ENCODE peak calls at places on chromosomes 11 and 22, in five cellular contexts. Y is neural progenitor cell, K is HCT116, H is A549, C is IMR-90. A is an unnamed sample.

GRCh38 chr11:60767388-60767811 is 10.7 kb downstream of the MS4A15 start:
- DNase-seq in K (peak), Y (peak), H (peak), C (no peak), A (no peak)

GRCh38 chr11:6932150-6932549 is 5.9 kb downstream of the ZNF215 start:
- DNase-seq in Y (no peak), K (no peak), C (no peak), H (no peak), A (no peak)

GRCh38 chr11:83713701-83714100 is 427.5 kb upstream of the CCDC90B start:
- DNase-seq in H (no peak), C (peak), Y (no peak), K (no peak), A (no peak)

GRCh38 chr22:37608477-37609239 is at the start of gene GGA1:
- DNase-seq in K (peak), C (peak), H (peak), Y (peak), A (peak)

GRCh38 chr11:82944198-82944597 is 42.7 kb downstream of the DDIAS start:
- DNase-seq in H (no peak), K (no peak), C (no peak), Y (peak), A (no peak)

GRCh38 chr11:104033134-104033533 is 3.3 kb upstream of the DDI1 start:
- DNase-seq in C (peak), K (no peak), H (peak), Y (no peak), A (no peak)

GRCh38 chr11:102446606-102447005 is 6.0 kb downstream of the TMEM123 start:
- DNase-seq in C (peak), K (no peak), H (peak), Y (no peak), A (no peak)

GRCh38 chr11:45035440-45035839 is 84.8 kb upstream of the TP53I11 start:
- DNase-seq in K (no peak), Y (no peak), H (no peak), C (no peak), A (no peak)

GRCh38 chr22:26401726-26402125 is 27.3 kb upstream of the ASPHD2 start:
- DNase-seq in C (no peak), Y (no peak), K (peak), H (no peak), A (no peak)

GRCh38 chr11:118672865-118673264 is 6.6 kb downstream of the TREH start:
- DNase-seq in H (no peak), C (no peak), K (no peak), Y (no peak), A (no peak)

GRCh38 chr11:65859812-65860277 is 388 bp upstream of the MUS81 start:
- DNase-seq in Y (peak), K (no peak), C (no peak), H (no peak), A (no peak)

GRCh38 chr11:70112017-70112434 is 33.9 kb downstream of the ANO1 start:
- DNase-seq in H (no peak), C (no peak), Y (no peak), K (no peak), A (no peak)

GRCh38 chr22:25160120-25160996 is 39.3 kb upstream of the CRYBB3 start:
- DNase-seq in H (no peak), Y (no peak), K (no peak), C (no peak), A (no peak)

GRCh38 chr11:88308576-88308975 is 29.0 kb downstream of the CTSC start:
- DNase-seq in C (no peak), H (no peak), Y (peak), K (no peak), A (no peak)

GRCh38 chr11:48055292-48056132 is 75.2 kb downstream of the PTPRJ start:
- DNase-seq in K (no peak), C (peak), H (no peak), Y (no peak), A (peak)

GRCh38 chr11:75014129-75014528 is 25.4 kb downstream of the NEU3 start:
- DNase-seq in Y (no peak), C (peak), H (no peak), K (no peak), A (no peak)

GRCh38 chr22:29801153-29801552 is 34.0 kb downstream of the UQCR10 start:
- DNase-seq in K (no peak), C (no peak), H (no peak), Y (peak), A (no peak)

GRCh38 chr11:76609736-76610370 is 60.7 kb downstream of the LRRC32 start:
- DNase-seq in Y (no peak), K (no peak), C (no peak), H (no peak), A (no peak)

GRCh38 chr22:38947321-38948112 is 9.9 kb upstream of the APOBEC3A start:
- DNase-seq in K (no peak), Y (peak), H (no peak), C (no peak), A (no peak)

GRCh38 chr11:96130061-96130460 is 206.2 kb upstream of the MTMR2 start:
- DNase-seq in Y (no peak), C (no peak), H (no peak), K (no peak), A (no peak)

GRCh38 chr11:64357904-64358535 is 942 bp upstream of the RPS6KA4 start:
- DNase-seq in Y (no peak), K (no peak), H (peak), C (no peak), A (peak)

GRCh38 chr22:20638143-20638870 is 130.9 kb downstream of the MED15 start:
- DNase-seq in H (no peak), K (no peak), C (no peak), Y (no peak), A (no peak)

GRCh38 chr11:1047576-1048156 is 11.1 kb upstream of the MUC6 start:
- DNase-seq in Y (no peak), C (no peak), K (no peak), H (no peak), A (no peak)

GRCh38 chr11:85414175-85414574 is 213.0 kb downstream of the DLG2 start:
- DNase-seq in H (no peak), K (no peak), Y (no peak), C (no peak), A (no peak)

GRCh38 chr22:41197046-41197807 is 7.9 kb upstream of the L3MBTL2 start:
- DNase-seq in K (no peak), H (peak), C (peak), Y (peak), A (peak)

GRCh38 chr11:61609970-61610347 is 29.1 kb upstream of the SYT7 start:
- DNase-seq in K (no peak), Y (peak), H (no peak), C (no peak), A (no peak)

GRCh38 chr11:24391165-24391564 is 105.7 kb upstream of the LUZP2 start:
- DNase-seq in Y (no peak), K (no peak), C (peak), H (no peak), A (no peak)

GRCh38 chr11:123061403-123062157 is at the start of gene HSPA8:
- DNase-seq in Y (peak), K (no peak), H (no peak), C (peak), A (peak)

GRCh38 chr22:29992341-29993275 is 87.7 kb upstream of the HORMAD2 start:
- DNase-seq in H (no peak), C (peak), K (no peak), Y (no peak), A (no peak)

GRCh38 chr22:19448739-19449421 is 1.4 kb upstream of the C22orf39 start:
- DNase-seq in C (no peak), Y (peak), K (no peak), H (no peak), A (no peak)

GRCh38 chr11:1873048-1873812 is 18.5 kb downstream of the PRR33 start:
- DNase-seq in C (peak), H (no peak), Y (peak), K (no peak), A (no peak)

GRCh38 chr11:16358726-16359125 is 2.4 kb upstream of the SOX6 start:
- DNase-seq in C (no peak), Y (no peak), H (no peak), K (no peak), A (no peak)
- H3K27ac ChIP-seq in C (no peak), Y (no peak), H (no peak), K (no peak), A (no peak)

DNA sequence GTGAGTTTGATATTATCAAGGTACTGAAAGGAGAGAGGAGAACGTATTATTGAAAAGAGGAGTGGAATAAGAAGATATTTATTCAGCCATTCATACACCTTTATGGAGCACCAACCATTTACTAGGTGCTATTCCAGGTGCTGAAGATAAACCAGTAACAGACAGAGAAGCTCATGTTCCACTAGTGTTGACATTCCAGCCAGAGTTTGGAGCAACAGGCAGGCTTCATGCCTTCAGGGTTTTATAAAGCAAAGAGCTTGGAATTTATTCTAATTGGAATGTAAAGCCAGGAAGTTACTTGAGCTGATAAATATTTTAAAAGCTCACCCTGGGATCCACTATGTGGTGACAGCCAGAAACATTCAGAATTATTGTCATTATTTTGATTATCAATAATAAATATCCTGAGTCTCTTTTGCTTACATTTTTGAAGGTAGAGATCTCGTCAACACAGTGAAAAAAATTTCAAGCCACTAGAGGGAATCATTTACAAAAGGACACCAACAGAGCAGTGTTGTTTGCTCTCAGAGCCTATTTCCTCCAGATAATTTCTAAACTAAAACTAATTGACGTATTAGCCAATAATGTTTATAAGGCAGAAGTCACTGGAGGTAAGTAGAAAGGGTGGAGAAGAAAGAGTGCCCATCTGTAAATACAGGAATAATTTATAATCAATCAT is 172.0 kb downstream of the KCNA4 start:
- DNase-seq in C (no peak), Y (no peak), K (no peak), H (no peak), A (no peak)
- TF ChIP-seq CTCF in C (no peak), Y (peak), K (no peak), H (no peak), A (no peak)

GRCh38 chr22:44730490-44731356 is 21.7 kb upstream of the ARHGAP8 start:
- DNase-seq in Y (no peak), C (no peak), K (no peak), H (no peak), A (no peak)

GRCh38 chr22:44730034-44730433 is 22.3 kb upstream of the ARHGAP8 start:
- DNase-seq in H (no peak), Y (no peak), C (no peak), K (no peak), A (no peak)

GRCh38 chr22:44727709-44728108 is 24.7 kb upstream of the ARHGAP8 start:
- DNase-seq in H (no peak), C (no peak), K (no peak), Y (no peak), A (no peak)

GRCh38 chr22:44728761-44729261 is 23.6 kb upstream of the ARHGAP8 start:
- DNase-seq in H (no peak), Y (no peak), C (no peak), K (no peak), A (no peak)

DNA sequence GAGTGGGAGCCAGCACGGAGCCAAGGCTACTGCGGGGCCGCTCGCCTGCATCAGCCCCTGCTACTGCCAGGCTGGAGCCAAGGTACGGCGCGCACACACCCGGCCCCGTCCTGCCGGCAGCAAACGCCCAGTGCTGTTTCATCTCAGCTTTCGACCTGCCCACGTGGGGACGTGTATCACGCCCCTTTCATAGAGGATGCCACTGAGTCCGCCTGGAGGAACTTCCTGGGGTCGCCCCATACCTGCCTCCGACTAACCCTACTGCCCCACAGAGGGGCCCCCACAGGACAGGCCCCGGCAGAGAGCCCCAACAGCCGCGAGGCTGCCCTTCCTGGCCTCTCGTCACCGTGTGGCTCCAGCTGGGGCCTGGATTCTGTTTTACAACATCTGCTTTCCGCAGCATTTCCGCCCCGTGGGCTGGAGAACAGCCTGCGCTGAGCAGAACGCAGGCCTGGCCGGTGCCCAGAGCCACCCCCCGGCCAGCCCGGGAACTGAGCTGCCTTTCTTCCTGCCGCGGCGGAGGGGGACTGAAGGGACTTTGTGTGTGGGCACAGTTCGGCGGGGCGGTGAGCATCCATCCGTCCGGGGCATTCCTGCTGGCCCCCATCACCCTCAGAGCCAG is 22.9 kb upstream of the ARHGAP8 start:
- DNase-seq in K (no peak), H (no peak), C (peak), Y (no peak), A (no peak)
- H3K27ac ChIP-seq in K (no peak), H (no peak), C (peak), Y (no peak), A (no peak)

DNA sequence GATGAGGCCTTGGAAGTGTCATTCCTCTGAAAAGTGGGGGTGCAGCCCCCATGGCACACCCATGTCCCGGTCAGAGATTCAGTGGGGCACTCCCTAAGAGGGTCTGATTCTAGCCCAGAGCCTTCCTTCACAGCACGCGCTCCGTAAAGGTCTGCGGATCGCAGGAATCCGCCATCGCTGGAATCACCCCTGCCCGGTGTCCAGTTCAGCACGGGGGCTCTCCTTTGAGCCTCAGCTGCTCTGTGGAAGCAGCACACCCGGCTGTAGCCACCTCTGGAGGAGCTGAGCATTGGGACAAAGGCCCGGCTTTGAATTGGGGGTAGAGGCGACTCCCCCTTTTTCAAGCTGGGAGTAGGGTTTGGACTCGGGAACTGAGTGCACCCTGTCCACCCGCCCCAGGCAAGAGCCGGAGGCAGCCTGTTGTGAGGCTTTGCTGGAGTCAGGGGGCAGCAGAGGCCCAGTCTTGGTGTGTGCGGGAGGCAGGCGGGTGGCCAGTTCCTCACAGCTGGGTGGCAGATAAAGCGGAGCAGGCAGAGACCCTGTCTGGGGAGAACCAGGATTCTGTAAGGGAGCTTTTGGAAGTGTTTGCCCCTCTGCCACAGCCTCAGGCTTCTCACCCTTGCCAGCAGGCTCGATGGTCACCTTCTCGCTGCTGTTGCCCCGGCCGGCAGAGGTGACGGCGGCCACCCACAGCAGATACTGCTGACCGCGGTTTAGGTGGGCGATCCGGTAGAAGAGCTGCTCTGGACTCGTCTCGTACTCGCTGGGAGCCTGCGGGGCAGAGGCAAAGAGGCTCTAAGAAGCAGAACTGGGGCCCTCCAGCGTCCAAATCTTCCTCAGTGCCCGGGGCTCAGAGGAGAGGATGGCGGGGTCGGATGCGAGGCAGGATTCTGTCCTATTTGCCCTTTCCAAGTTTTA is 115.9 kb downstream of the CEP164 start:
- DNase-seq in Y (peak), C (peak), K (no peak), H (peak), A (no peak)
- TF ChIP-seq CTCF in Y (peak), C (peak), K (peak), H (no peak), A (no peak)

GRCh38 chr22:47601666-47602065 is 839.2 kb downstream of the TBC1D22A start:
- DNase-seq in H (no peak), C (no peak), Y (no peak), K (no peak), A (no peak)
- H3K27ac ChIP-seq in H (no peak), C (no peak), Y (no peak), K (no peak), A (no peak)

GRCh38 chr22:44085743-44086741 is 61.9 kb downstream of the PARVB start:
- DNase-seq in H (peak), C (peak), Y (peak), K (peak), A (no peak)
- TF ChIP-seq CTCF in H (peak), C (peak), Y (peak), K (peak), A (no peak)

DNA sequence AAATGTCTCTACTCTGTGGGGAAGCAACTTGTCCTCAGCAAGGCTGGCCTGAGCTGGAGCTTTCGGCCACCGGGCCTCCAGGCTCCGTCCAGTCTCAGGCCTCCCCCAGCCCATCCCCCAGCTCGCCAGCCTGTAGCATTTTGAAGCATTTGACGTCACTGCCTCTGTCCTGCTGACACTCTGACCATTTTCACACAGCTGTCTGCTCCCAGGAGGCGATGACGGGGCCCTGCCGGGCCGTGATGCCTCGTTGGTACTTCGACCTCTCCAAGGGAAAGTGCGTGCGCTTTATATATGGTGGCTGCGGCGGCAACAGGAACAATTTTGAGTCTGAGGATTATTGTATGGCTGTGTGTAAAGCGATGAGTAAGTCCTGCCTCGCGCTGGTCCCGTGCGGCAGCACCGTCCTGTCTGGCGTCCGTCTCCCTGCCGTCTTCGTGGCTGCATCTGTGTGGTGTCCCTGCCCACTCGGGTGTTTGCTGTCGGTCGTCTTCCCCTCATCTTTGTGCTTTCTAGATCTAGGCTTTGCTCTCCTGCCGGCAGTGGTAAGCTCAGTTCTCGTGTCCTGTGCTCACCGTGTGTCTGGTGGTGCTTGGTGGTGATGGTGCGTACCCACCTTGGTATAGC is 36.1 kb upstream of the ST14 start:
- DNase-seq in K (no peak), C (no peak), Y (no peak), H (no peak), A (no peak)
- H3K27ac ChIP-seq in K (no peak), C (peak), Y (no peak), H (peak), A (no peak)